ENCODE peak calls at places on chromosomes 13 and 19, in five cellular contexts. H, L, Z, F and S are unnamed samples. For H3K4me1 and H3K27me3, the result is how much of the 10 kb centered on the place peaks cover.

GRCh38 chr13:80338781-80339577 is 1.9 kb downstream of the SPRY2 start:
- DNase-seq in F (peak), H (peak), Z (peak), L (peak), S (peak)

GRCh38 chr19:45824041-45824471 is 8.9 kb upstream of the RSPH6A start:
- DNase-seq in F (peak), H (no peak), Z (peak), L (peak), S (no peak)

GRCh38 chr19:50968709-50969412 is 530 bp downstream of the KLK6 start:
- DNase-seq in H (no peak), L (no peak), Z (no peak), F (no peak), S (no peak)

GRCh38 chr13:32969516-32969941 is 46.7 kb upstream of the KL start:
- DNase-seq in H (no peak), L (no peak), Z (no peak), F (peak), S (peak)

GRCh38 chr19:30083125-30083681 is 141.2 kb downstream of the URI1 start:
- DNase-seq in Z (no peak), H (no peak), F (no peak), L (no peak), S (no peak)

GRCh38 chr19:39465956-39466747 is 14.5 kb upstream of the TIMM50 start:
- DNase-seq in H (no peak), F (no peak), L (no peak), Z (no peak), S (no peak)

GRCh38 chr13:54573186-54573585 is 1544.6 kb downstream of the OLFM4 start:
- DNase-seq in Z (no peak), L (no peak), H (no peak), F (no peak), S (no peak)

GRCh38 chr13:53250272-53250875 is 221.8 kb downstream of the OLFM4 start:
- DNase-seq in H (peak), L (no peak), Z (no peak), F (no peak), S (no peak)

GRCh38 chr19:46919324-46919723 is 58.5 kb downstream of the ARHGAP35 start:
- DNase-seq in F (no peak), L (no peak), H (no peak), Z (peak), S (no peak)

GRCh38 chr13:111973186-111974064 is 93.5 kb upstream of the SOX1 start:
- DNase-seq in H (no peak), F (no peak), Z (no peak), L (no peak), S (no peak)

GRCh38 chr13:109436841-109437240 is 349.5 kb downstream of the IRS2 start:
- DNase-seq in L (no peak), F (no peak), H (no peak), Z (no peak), S (no peak)

GRCh38 chr13:109939105-109939504 is 152.7 kb upstream of the IRS2 start:
- DNase-seq in H (no peak), F (no peak), Z (no peak), L (no peak), S (no peak)

GRCh38 chr19:53102701-53103140 is 501 bp downstream of the ZNF160 start:
- DNase-seq in Z (no peak), L (peak), H (no peak), F (peak), S (no peak)

GRCh38 chr19:15466851-15467733 is 2.7 kb upstream of the RASAL3 start:
- DNase-seq in L (no peak), H (no peak), Z (no peak), F (no peak), S (no peak)
- TF ChIP-seq POLR2A in L (no peak), H (no peak), Z (no peak), F (no peak), S (no peak)

DNA sequence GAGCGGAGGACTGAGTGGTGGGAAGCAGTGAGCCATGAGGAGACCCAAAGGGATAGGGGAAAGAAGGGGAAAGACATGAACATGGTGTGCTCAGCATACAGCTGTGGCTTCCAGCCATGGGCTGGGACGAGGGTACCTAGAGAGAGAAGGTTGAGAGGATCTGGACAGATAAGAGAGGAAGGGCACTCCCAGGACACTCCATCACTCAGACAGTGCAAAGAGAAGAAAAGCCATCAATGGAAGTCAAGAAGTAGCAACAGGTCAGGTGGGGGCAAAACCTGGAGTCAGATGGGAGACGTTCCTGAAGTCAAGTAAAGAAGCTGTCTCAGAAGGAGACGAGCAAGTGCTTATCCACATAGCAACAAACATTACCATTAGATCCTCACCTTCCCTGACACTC is 40.2 kb upstream of the UBAC2 start:
- DNase-seq in Z (no peak), L (no peak), F (no peak), H (no peak), S (no peak)
- H3K4me1 ChIP-seq in Z (under half), L (under half), F (under half), H (under half), S (under half)

GRCh38 chr13:30905932-30906383 is at the start of gene MEDAG:
- DNase-seq in F (peak), L (no peak), H (no peak), Z (peak), S (peak)

GRCh38 chr13:30906411-30906990 is 430 bp downstream of the MEDAG start:
- DNase-seq in F (no peak), H (no peak), Z (no peak), L (no peak), S (peak)

GRCh38 chr13:30907167-30907761 is 1.2 kb downstream of the MEDAG start:
- DNase-seq in H (peak), L (no peak), F (no peak), Z (no peak), S (peak)

GRCh38 chr13:30900952-30901749 is 4.9 kb upstream of the MEDAG start:
- DNase-seq in L (no peak), H (no peak), F (no peak), Z (no peak), S (no peak)

DNA sequence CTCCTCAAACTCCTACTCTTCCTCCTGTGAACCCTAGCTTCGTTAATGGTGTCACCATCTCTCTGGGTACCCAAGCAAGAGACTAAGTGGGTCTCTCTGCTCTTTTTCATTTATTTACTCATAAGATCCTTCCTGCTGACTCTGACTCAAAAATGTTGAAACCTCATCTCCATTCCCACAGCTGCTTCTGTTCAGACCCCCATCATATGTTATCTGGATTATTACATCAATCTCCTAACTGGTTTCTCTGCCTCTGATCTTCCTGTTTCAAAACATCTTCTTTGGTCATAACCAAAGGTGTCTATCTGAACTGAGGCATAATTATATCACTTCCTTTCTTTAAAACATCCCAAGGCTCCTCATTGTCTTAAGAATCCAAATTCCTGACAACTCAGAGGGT is 2.0 kb upstream of the MEDAG start:
- DNase-seq in L (no peak), Z (no peak), H (no peak), F (no peak), S (no peak)
- H3K27me3 ChIP-seq in L (under half), Z (under half), H (under half), F (under half), S (under half)

GRCh38 chr19:17285415-17286135 is 3.9 kb downstream of the ANKLE1 start:
- DNase-seq in F (no peak), L (no peak), Z (no peak), H (no peak), S (no peak)

GRCh38 chr19:17279436-17279835 is 2.3 kb upstream of the ANKLE1 start:
- DNase-seq in H (no peak), Z (no peak), F (no peak), L (no peak), S (no peak)

GRCh38 chr19:17281391-17282304 is at the start of gene ANKLE1:
- DNase-seq in Z (no peak), H (no peak), F (no peak), L (peak), S (no peak)

GRCh38 chr19:17283504-17283996 is 1.8 kb downstream of the ANKLE1 start:
- DNase-seq in F (no peak), L (no peak), H (no peak), Z (no peak), S (no peak)

DNA sequence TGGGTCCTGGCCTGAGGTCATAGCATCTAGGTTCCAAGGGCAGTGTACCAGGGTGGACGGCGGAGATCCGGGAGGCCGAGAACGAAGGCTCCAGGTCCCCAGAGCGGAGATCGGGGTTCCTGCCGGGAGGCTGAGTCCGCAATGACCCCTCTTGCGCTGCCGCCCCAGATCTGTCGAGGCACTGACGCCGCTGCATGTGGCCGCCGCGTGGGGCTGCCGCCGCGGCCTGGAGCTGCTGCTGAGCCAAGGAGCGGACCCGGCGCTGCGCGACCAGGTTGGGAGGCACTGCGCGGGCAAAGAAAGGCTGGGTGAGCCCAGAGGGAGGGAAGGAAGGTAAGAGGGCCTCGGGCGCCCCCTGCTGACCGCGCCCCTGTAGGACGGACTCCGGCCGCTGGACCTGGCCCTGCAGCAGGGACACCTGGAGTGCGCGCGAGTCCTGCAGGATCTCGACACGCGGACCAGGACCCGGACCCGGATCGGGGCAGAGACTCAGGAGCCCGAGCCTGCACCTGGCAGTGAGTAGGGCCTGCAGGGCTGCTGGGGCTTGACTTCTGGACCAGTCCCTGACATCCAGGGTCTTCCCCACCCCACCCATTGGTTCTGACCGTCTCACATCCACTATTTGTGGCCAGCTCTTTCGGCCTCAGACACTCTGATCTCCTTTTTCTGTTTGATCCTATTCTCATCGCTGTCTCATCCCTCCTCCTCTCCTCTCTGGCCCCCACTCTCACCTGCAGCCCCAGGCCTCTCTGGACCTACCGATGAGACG is 971 bp downstream of the ANKLE1 start:
- DNase-seq in H (peak), Z (peak), L (peak), F (peak), S (peak)
- TF ChIP-seq POLR2A in H (no peak), Z (no peak), L (no peak), F (no peak), S (no peak)

DNA sequence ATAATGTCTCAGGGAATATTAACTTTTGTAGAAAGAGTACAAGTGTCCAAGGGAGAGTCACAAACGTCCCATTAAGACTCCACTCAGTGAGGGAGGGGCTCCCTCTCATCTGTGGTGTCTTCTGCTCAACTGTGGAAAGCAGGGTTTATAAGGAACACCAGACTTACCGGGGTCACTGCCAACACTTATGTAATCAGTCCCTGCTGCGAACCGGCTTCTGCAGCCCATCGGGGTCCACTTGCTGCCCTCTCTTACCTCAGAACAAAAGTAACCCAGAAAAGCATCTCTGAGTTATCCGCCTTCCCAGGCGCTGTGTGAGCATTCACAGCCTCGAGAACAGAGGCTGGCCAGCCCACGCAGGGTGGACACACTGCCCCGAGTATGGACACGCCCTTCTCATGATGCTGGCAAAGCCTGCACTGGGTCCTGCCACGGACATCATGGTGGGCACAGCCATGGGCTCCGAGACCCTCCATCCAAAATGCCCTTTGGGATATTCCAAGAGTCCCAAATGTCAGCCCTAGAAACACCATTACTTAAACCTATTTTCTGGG is 64.1 kb downstream of the STK24 start:
- DNase-seq in F (no peak), H (no peak), L (no peak), Z (no peak), S (no peak)
- H3K4me1 ChIP-seq in F (half or more), H (half or more), L (half or more), Z (under half), S (under half)

GRCh38 chr19:2523630-2524311 is 47.8 kb downstream of the GADD45B start:
- DNase-seq in Z (no peak), H (no peak), F (no peak), L (no peak), S (no peak)

GRCh38 chr19:2516727-2517126 is 40.8 kb downstream of the GADD45B start:
- DNase-seq in H (no peak), L (no peak), F (no peak), Z (no peak), S (no peak)

GRCh38 chr19:2517881-2518601 is 42.1 kb downstream of the GADD45B start:
- DNase-seq in Z (no peak), L (no peak), H (no peak), F (no peak), S (no peak)

GRCh38 chr19:2514981-2515518 is 39.1 kb downstream of the GADD45B start:
- DNase-seq in L (no peak), Z (no peak), H (no peak), F (no peak), S (no peak)

DNA sequence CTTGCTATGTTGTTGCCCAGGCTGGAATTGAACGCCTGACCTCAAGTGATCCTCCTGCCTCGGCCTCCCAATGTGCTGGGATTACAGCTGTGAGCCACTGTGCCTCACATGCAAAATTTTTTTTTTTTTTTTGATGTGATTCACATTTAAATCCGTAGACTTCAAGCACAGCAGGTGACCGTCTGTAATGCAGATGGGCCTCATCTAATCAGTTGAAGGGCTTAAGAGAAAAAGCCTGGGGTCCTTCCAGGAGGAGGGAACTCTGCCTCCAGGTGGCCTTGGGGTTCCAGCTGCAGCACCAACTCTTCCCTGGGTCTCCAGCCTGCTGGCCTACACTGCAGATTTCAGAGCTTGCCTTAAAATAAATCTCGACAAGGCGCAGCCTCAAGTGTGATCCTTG is 43.6 kb downstream of the GADD45B start:
- DNase-seq in H (no peak), Z (no peak), F (no peak), L (no peak), S (no peak)
- H3K27me3 ChIP-seq in H (under half), Z (under half), F (under half), L (under half), S (under half)

GRCh38 chr19:48461651-48461981 is 6.2 kb downstream of the KCNJ14 start:
- DNase-seq in Z (no peak), F (no peak), L (no peak), H (no peak), S (no peak)
- TF ChIP-seq POLR2A in Z (no peak), F (no peak), L (no peak), H (no peak), S (no peak)

DNA sequence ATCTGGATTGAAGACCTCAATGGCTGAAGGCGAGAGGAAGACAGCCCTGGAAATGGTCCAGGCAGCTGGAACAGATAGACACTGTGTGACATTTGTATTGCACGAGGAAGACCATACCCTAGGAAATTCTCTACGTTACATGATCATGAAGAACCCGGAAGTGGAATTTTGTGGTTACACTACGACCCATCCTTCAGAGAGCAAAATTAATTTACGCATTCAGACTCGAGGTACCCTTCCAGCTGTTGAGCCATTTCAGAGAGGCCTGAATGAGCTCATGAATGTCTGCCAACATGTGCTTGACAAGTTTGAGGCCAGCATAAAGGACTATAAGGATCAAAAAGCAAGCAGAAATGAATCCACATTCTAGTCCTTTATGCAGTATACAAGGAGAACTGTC is 1.2 kb downstream of the POLR1D start:
- DNase-seq in H (no peak), Z (no peak), F (no peak), L (no peak), S (no peak)
- H3K4me1 ChIP-seq in H (half or more), Z (under half), F (under half), L (half or more), S (under half)